ENCODE peak calls at places on chromosomes 7 and 10, in five cellular contexts. N, Z, F, U and Y are unnamed samples.

GRCh38 chr7:105496501-105496900 is 25.6 kb downstream of the PUS7 start:
- DNase-seq in N (peak), F (peak), Z (peak), U (no peak), Y (no peak)

GRCh38 chr10:132186488-132187413 is at the start of gene DPYSL4:
- DNase-seq in F (no peak), U (no peak), Z (no peak), N (no peak), Y (no peak)

GRCh38 chr7:17069146-17069545 is 187.4 kb upstream of the AGR3 start:
- DNase-seq in F (no peak), N (no peak), Z (no peak), U (no peak), Y (no peak)

GRCh38 chr7:131620673-131621609 is 64.5 kb upstream of the PODXL start:
- DNase-seq in N (no peak), Z (no peak), U (no peak), F (no peak), Y (no peak)

GRCh38 chr10:92970301-92971070 is 90.1 kb upstream of the CYP26C1 start:
- DNase-seq in U (no peak), Z (peak), N (peak), F (peak), Y (peak)

GRCh38 chr10:116001266-116001857 is 271.6 kb downstream of the GFRA1 start:
- DNase-seq in U (no peak), F (no peak), Z (no peak), N (no peak), Y (no peak)

GRCh38 chr7:134870781-134871180 is 91.3 kb downstream of the CALD1 start:
- DNase-seq in Z (no peak), N (no peak), F (no peak), U (no peak), Y (no peak)

GRCh38 chr7:99876491-99876890 is 342 bp downstream of the OR2AE1 start:
- DNase-seq in N (no peak), Z (no peak), U (no peak), F (no peak), Y (no peak)

GRCh38 chr10:132665946-132666732 is 119.8 kb downstream of the NKX6-2 start:
- DNase-seq in U (no peak), F (peak), N (peak), Z (peak), Y (peak)